ENCODE peak calls at places on chromosomes 16 and 17, in five cellular contexts. Q is upper lobe of left lung, S is right lobe of liver, V is HCT116, Z is K562. E is an unnamed sample.

GRCh38 chr16:83912152-83912948 is 13.4 kb downstream of the MLYCD start:
- ATAC-seq in V (no peak), Z (no peak), S (peak), Q (no peak), E (no peak)

GRCh38 chr17:77304746-77305473 is 164.1 kb downstream of the SEC14L1 start:
- ATAC-seq in Q (no peak), V (no peak), S (peak), Z (no peak), E (no peak)

GRCh38 chr17:1002771-1003555 is 6.0 kb downstream of the TIMM22 start:
- ATAC-seq in S (no peak), Q (peak), V (no peak), Z (no peak), E (peak)

GRCh38 chr16:10421596-10421995 is 35.7 kb downstream of the ATF7IP2 start:
- ATAC-seq in Z (no peak), S (no peak), V (no peak), Q (no peak), E (no peak)

GRCh38 chr17:21296097-21297025 is 11.8 kb downstream of the MAP2K3 start:
- ATAC-seq in V (no peak), S (peak), Z (peak), Q (no peak), E (no peak)

GRCh38 chr17:78680436-78680835 is 101.6 kb downstream of the CYTH1 start:
- ATAC-seq in Q (no peak), S (no peak), V (no peak), Z (no peak), E (no peak)

GRCh38 chr17:2892305-2892971 is 96.2 kb downstream of the RAP1GAP2 start:
- ATAC-seq in Q (peak), V (peak), S (peak), Z (no peak), E (no peak)

GRCh38 chr17:46122486-46122871 is 70.8 kb downstream of the KANSL1 start:
- ATAC-seq in Q (no peak), V (no peak), S (no peak), Z (no peak), E (no peak)

GRCh38 chr17:63780928-63781327 is 7.0 kb downstream of the DDX42 start:
- ATAC-seq in Q (no peak), Z (no peak), V (no peak), S (no peak), E (no peak)

GRCh38 chr16:8850279-8850885 is 18.4 kb downstream of the CARHSP1 start:
- ATAC-seq in Q (peak), V (peak), S (peak), Z (peak), E (peak)

GRCh38 chr17:67578058-67578457 is 139.7 kb upstream of the NOL11 start:
- ATAC-seq in V (no peak), S (no peak), Q (no peak), Z (no peak), E (no peak)

GRCh38 chr17:80938556-80938955 is 53.1 kb upstream of the CHMP6 start:
- ATAC-seq in V (no peak), Q (no peak), Z (no peak), S (no peak), E (no peak)

GRCh38 chr17:3828151-3828851 is 17.7 kb downstream of the NCBP3 start:
- ATAC-seq in Z (no peak), V (no peak), S (no peak), Q (no peak), E (peak)

GRCh38 chr17:3545151-3545550 is 12.5 kb downstream of the TRPV3 start:
- ATAC-seq in V (no peak), Z (no peak), Q (no peak), S (no peak), E (no peak)

GRCh38 chr16:23504076-23504452 is 6.2 kb downstream of the GGA2 start:
- ATAC-seq in V (no peak), S (no peak), Q (peak), Z (peak), E (peak)

GRCh38 chr16:2005646-2006045 is 4.0 kb downstream of the ZNF598 start:
- ATAC-seq in S (no peak), Q (no peak), Z (no peak), V (no peak), E (no peak)

GRCh38 chr17:43040655-43041054 is 15.6 kb downstream of the RND2 start:
- ATAC-seq in Z (no peak), S (peak), V (no peak), Q (no peak), E (no peak)

GRCh38 chr17:76241205-76241539 is 879 bp upstream of the RNF157 start:
- ATAC-seq in Z (no peak), V (no peak), Q (peak), S (peak), E (peak)

GRCh38 chr17:44466339-44466738 is 36.9 kb downstream of the GPATCH8 start:
- ATAC-seq in S (no peak), V (no peak), Q (no peak), Z (no peak), E (no peak)

GRCh38 chr16:76676356-76676755 is 399.2 kb downstream of the CNTNAP4 start:
- ATAC-seq in S (no peak), V (no peak), Z (no peak), Q (no peak), E (no peak)

GRCh38 chr16:29315916-29316517 is 90.5 kb downstream of the NPIPB11 start:
- ATAC-seq in Q (no peak), Z (peak), S (no peak), V (peak), E (no peak)

GRCh38 chr17:17300624-17301568 is 2.3 kb upstream of the NT5M start:
- ATAC-seq in V (no peak), S (peak), Q (peak), Z (no peak), E (peak)

GRCh38 chr17:76998839-76999238 is 130.6 kb downstream of the MGAT5B start:
- ATAC-seq in V (no peak), S (no peak), Z (no peak), Q (no peak), E (no peak)

DNA sequence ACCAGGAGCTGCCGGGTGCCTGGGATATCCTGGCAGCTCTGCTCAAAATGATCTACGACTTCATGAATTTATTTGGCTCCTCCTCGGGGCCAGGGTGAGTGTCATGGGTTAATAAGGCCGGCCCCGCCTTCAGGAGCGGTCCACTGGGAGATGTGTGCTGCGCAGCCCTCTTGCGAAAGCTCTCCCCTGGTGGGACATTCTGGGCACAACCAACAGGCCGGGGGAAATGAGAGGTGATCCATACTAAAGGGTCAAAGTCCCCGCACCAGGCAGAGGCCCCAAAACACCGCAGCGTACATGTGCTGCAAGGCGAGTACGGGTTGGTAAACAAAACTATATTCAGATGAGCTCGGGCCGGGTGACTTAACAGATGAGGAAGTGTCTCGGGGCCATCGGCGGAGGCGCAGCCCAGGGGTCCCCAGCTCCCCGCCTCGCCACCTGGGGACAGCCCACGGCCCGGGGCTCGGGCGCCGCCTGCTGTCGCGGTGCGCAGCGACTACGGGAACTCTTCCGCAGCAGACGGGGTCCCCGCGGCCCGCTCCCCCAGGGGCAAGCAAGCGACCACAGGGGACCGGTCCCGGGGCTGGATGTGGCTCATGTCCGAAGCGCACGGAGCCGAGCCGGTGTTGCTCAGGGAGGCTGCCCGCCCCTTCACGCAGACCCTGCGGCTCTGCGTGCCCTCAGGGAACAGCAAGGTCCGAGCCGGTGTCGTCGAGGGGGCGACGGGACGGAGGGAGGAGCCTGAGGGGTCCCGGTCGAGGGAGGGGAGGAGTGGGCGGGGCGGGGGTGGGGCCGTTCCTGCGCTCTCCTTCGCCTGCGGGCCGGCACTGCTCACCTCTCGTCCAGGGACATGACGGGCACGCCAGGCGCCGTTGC is at the start of gene RAB37:
- ATAC-seq in V (peak), Z (peak), Q (peak), S (peak), E (peak)
- TF ChIP-seq CTCF in V (peak), Z (peak), Q (peak), S (peak), E (no peak)

GRCh38 chr17:74212262-74212912 is 984 bp upstream of the TTYH2 start:
- ATAC-seq in V (peak), S (peak), Z (peak), Q (peak), E (no peak)
- TF ChIP-seq POLR2A in V (no peak), S (no peak), Z (no peak), Q (no peak), E (no peak)

GRCh38 chr17:6327007-6327406 is 107.9 kb downstream of the AIPL1 start:
- ATAC-seq in Z (no peak), V (peak), Q (no peak), S (peak), E (peak)
- TF ChIP-seq CTCF in Z (no peak), V (peak), Q (no peak), S (no peak), E (no peak)

GRCh38 chr16:30997887-30998711 is 12.3 kb downstream of the STX1B start:
- ATAC-seq in S (no peak), V (peak), Q (peak), Z (no peak), E (no peak)

GRCh38 chr16:30995927-30996323 is 10.9 kb downstream of the HSD3B7 start:
- ATAC-seq in S (no peak), Z (no peak), V (no peak), Q (no peak), E (no peak)

GRCh38 chr16:30996324-30996999 is 11.5 kb downstream of the HSD3B7 start:
- ATAC-seq in S (peak), Q (peak), V (peak), Z (peak), E (peak)

GRCh38 chr16:30998852-30999761 is 11.3 kb downstream of the STX1B start:
- ATAC-seq in S (peak), V (no peak), Q (no peak), Z (no peak), E (no peak)

DNA sequence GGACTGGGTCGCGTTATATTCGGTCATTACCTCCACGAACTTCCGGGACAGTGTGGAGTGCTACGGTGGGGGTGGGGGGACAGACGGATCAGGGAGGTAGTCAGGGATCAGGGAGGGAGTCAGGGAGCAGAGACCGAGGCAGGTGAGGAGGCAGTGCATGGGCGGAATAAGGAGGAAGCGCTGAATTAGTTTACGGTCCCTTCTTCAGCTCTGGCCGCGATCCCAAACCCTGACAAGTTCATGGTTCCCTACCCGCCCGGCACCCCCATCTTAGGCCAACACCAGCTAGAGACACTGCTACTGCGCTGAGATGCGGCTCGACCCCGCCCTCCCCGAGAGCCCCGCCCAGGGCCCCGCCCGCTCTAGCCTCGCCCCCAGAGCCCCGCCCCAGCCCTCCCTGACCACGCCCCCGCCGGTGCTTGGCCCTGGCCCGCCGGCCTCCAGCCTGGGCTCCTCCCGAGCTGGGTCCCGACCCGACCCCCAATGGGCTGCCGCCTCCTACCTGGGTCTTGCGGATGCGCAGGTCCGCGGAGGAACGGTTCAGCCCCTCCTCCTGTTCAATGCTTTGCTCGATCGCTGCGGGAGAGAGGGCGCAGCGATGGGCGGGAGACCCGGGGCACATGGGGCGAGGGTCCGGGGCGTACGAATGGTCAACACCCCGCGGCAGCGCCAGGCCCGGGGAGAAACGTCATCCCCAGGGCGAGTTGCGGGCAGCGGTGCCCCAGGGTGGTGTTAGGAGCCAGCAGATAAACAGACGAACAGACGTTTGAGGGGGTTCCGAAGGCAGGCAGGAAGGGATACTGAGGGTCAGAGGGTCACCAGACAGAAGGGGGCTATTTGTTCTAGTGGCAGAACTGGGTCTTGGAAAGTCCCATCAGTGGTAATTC is 12.2 kb downstream of the HSD3B7 start:
- ATAC-seq in S (peak), Z (peak), Q (peak), V (peak), E (peak)
- TF ChIP-seq POLR2A in S (peak), Z (peak), Q (no peak), V (no peak), E (peak)

E was measured in gastroesophageal sphincter.